ENCODE peak calls at places on chromosomes 2 and 18, in six cellular contexts. O is upper lobe of left lung, B is esophagus muscularis mucosa, W is HCT116, X is stomach, H is uterus. C is an unnamed sample.

GRCh38 chr2:234024304-234024703 is 26.2 kb upstream of the SPP2 start:
- DNase-seq in O (no peak), B (no peak), W (no peak), X (no peak), H (no peak), C (no peak)

GRCh38 chr2:152506843-152507242 is 171.9 kb downstream of the FMNL2 start:
- DNase-seq in O (no peak), B (no peak), W (no peak), X (no peak), H (no peak), C (no peak)

GRCh38 chr2:135043345-135043744 is 3.9 kb downstream of the MAP3K19 start:
- DNase-seq in O (no peak), B (no peak), W (no peak), X (no peak), H (no peak), C (no peak)

GRCh38 chr2:202101049-202101579 is 28.1 kb downstream of the KIAA2012 start:
- DNase-seq in O (no peak), B (no peak), W (no peak), X (no peak), H (no peak), C (no peak)

GRCh38 chr2:148557844-148558436 is 86.6 kb upstream of the EPC2 start:
- DNase-seq in O (no peak), B (no peak), W (no peak), X (no peak), H (no peak), C (no peak)

GRCh38 chr18:3062798-3063563 is 50.0 kb upstream of the LPIN2 start:
- DNase-seq in O (peak), B (peak), W (peak), X (peak), H (peak), C (peak)

GRCh38 chr18:3209859-3210569 is 9.8 kb downstream of the MYOM1 start:
- DNase-seq in O (no peak), B (peak), W (no peak), X (no peak), H (no peak), C (no peak)

GRCh38 chr2:32355976-32356734 is 668 bp upstream of the BIRC6 start:
- DNase-seq in O (no peak), B (no peak), W (no peak), X (no peak), H (no peak), C (no peak)

GRCh38 chr2:159192519-159192918 is 94.0 kb downstream of the WDSUB1 start:
- DNase-seq in O (no peak), B (no peak), W (no peak), X (no peak), H (no peak), C (no peak)

GRCh38 chr18:14026199-14026598 is 106.0 kb downstream of the ZNF519 start:
- DNase-seq in O (no peak), B (no peak), W (no peak), X (no peak), H (no peak), C (no peak)

GRCh38 chr18:37946324-37946723 is 380.7 kb upstream of the CELF4 start:
- DNase-seq in O (no peak), B (no peak), W (no peak), X (no peak), H (no peak), C (no peak)

GRCh38 chr2:213057977-213058376 is 93.4 kb downstream of the IKZF2 start:
- DNase-seq in O (no peak), B (no peak), W (no peak), X (no peak), H (no peak), C (no peak)

GRCh38 chr18:58511306-58511705 is 117.6 kb downstream of the ALPK2 start:
- DNase-seq in O (no peak), B (no peak), W (no peak), X (no peak), H (no peak), C (no peak)

GRCh38 chr18:67525328-67526110 is 9.0 kb upstream of the DSEL start:
- DNase-seq in O (peak), B (no peak), W (no peak), X (peak), H (peak), C (peak)

GRCh38 chr2:102703748-102704147 is 58.1 kb upstream of the TMEM182 start:
- DNase-seq in O (no peak), B (peak), W (peak), X (no peak), H (no peak), C (peak)

GRCh38 chr2:74003494-74004211 is 18.9 kb downstream of the TET3 start:
- DNase-seq in O (no peak), B (no peak), W (no peak), X (no peak), H (peak), C (no peak)

GRCh38 chr18:74546751-74547530 is 12.6 kb downstream of the CNDP1 start:
- DNase-seq in O (no peak), B (no peak), W (no peak), X (peak), H (peak), C (no peak)

DNA sequence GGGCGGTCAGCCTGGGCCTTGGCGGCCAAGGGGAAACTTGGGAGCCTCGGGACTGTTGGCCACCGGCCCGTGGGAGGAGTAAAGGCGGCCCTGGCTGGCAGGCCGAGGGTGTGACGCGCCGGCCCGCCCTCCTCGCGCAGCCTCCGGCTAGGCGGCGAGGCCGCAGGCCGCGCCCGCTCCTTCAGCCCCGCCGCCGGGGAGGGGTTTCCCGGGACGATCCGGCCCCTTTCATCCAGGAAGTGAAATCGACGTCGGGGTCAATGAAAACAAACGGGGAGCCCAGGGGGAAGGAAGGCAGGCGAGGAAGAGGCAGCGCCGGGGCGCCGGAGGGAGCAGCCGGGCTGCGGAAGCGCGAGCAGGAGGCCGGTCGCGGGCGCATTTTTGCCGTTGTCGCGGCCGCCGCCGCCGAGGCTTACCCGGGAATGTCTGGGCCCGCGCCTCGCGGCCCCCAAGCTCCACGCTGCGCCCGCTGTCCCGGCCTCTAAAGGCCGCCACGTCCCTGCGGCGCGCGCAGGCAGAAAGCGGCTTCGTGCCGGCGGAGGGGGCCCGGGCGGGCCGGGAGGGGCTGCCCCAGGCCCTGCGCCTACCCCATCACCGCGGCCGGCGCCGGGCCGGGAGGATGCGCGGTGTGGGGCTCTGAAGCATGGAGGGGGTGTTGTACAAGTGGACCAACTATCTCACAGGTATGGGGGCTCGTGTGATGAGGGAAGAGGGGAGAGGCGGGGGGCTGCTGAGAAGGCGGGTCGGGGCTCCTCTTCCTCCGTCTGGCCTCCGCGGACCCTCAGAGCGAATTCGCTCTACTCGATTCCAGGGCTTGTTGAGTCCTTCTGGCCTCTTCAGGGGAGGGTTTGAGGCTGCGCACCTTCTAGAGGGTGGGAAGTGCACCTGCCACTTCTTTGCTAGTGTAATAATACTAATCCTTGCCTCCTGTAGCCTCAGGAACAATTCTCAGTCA is at the start of gene PLEKHA3:
- DNase-seq in O (peak), B (peak), W (peak), X (peak), H (peak), C (peak)
- TF ChIP-seq POLR2A in O (no peak), B (peak), W (no peak), X (no peak), H (peak), C (peak)

DNA sequence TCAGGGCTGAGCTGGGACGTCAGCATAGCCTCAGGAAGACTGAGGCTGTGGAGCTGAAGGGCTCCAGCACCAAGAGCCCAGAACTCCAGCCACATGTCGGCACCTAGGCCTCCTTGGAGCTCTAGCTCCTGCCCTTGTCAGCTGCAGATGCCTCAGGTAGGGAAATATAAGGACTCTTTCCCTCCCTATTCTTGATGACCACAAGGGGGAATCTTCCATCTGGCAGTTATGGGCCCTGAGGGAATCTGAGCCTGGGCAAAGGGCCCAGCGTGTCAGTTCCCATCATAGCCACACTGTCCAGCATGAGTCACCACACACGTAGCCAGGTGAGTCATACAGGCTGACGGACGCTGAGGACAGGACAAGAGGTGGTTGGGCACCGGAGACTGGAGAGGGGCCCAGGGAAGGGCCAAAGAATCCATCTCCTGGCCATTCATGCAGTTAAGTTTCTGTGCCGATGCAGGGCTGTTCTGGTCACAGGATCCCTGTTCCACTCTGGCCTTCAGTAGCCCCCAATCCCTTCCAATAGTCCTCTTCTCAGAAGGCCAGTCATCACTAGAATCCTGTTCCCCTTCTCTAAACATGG is 1.8 kb downstream of the MPV17 start:
- DNase-seq in O (peak), B (peak), W (peak), X (peak), H (peak), C (peak)
- H3K4me3 ChIP-seq in O (no peak), B (no peak), W (peak), X (no peak), H (no peak), C (no peak)

DNA sequence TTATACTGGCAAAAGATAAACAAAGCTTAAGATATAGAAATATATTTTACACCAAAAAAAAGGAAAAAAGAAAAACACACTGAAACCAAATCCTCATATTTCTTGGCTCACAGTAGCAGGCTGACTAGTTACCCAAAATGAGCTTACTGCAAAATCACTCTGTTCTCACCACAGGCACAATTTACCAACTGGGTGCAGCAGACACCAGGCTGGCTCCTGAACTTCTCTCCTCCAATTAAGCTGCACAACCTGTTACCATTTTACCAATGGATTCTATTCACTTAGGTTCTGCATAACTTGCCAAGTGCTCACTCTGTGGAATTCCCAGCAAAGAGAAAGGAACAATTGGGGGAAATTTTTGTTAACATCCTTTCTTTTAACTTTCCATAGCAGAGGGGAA is 679.3 kb downstream of the ZEB2 start:
- DNase-seq in O (no peak), B (no peak), W (no peak), X (no peak), H (no peak), C (no peak)
- H3K27ac ChIP-seq in O (no peak), B (no peak), W (no peak), X (no peak), H (no peak), C (no peak)

DNA sequence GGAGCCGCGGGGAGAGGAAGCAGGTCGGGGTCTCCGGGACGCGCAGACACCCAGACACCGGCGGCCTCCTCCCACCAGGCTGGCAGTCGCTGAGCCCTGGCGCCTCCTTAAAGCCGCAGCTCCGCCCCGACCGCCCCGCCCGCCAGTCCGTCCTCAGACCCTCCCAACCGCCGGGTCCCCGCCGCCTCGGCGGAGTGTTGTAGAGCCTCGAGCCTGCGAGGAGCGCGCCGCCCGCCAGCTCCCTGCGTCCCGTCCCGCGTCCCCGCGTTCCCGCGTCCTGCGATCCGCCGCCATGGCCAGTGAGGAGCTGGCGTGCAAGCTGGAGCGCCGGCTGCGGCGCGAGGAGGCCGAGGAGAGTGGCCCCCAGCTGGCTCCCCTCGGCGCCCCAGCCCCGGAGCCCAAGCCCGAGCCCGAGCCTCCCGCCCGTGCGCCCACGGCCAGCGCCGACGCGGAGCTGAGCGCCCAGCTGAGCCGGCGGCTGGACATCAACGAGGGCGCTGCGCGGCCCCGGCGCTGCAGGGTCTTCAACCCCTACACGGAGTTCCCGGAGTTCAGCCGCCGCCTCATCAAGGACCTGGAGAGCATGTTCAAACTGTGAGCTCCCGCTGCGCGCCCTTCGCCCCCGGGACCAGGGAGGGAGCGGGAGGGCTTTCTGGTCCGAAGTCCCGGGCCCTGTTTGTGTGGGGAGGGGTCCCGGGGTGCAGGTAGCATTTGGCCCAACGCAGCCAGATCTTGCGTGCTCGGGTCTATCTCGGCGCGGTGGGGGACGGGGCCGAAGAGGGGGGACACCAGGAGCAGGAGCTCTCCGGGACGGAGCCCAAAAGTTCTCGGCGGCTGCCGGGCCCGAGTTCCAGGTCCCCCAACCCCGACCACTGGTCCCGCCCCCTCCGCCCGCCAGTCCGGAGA is at the start of gene EFHD1:
- DNase-seq in O (peak), B (no peak), W (no peak), X (peak), H (peak), C (peak)
- TF ChIP-seq POLR2A in O (no peak), B (no peak), W (no peak), X (no peak), H (peak), C (peak)

GRCh38 chr2:7037340-7038333 is 120.4 kb downstream of the RNF144A start:
- DNase-seq in O (peak), B (no peak), W (peak), X (peak), H (peak), C (peak)

GRCh38 chr2:7043689-7044088 is 126.5 kb downstream of the RNF144A start:
- DNase-seq in O (no peak), B (no peak), W (no peak), X (no peak), H (no peak), C (no peak)

GRCh38 chr2:7044253-7045250 is 127.3 kb downstream of the RNF144A start:
- DNase-seq in O (peak), B (no peak), W (peak), X (peak), H (peak), C (peak)

GRCh38 chr2:7045601-7046590 is 128.7 kb downstream of the RNF144A start:
- DNase-seq in O (no peak), B (no peak), W (no peak), X (no peak), H (no peak), C (no peak)

DNA sequence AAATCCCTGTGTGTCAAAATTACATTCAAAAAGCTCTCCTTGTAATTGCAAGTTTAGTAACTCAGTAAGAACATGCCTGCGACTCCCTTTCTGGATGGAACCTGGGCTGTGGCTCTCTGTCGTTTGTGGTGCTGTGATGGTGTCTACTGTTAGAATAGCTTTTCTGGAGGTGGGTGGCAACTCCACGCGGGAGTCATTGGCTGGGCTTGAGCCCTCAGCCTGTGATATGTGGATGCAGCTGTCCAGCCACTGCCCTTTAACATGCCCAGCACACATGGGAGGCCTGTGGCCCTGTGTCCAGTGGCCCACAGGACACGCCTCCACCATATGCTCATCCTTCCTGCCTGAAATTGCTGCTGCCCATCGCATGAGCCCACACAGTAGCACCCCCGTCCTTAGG is 124.2 kb downstream of the RNF144A start:
- DNase-seq in O (no peak), B (no peak), W (no peak), X (no peak), H (no peak), C (no peak)
- H3K4me3 ChIP-seq in O (no peak), B (no peak), W (no peak), X (no peak), H (no peak), C (no peak)

GRCh38 chr2:10447300-10448207 is 573 bp downstream of the ODC1 start:
- DNase-seq in O (peak), B (no peak), W (no peak), X (peak), H (no peak), C (no peak)
- H3K27ac ChIP-seq in O (peak), B (peak), W (peak), X (peak), H (peak), C (peak)

DNA sequence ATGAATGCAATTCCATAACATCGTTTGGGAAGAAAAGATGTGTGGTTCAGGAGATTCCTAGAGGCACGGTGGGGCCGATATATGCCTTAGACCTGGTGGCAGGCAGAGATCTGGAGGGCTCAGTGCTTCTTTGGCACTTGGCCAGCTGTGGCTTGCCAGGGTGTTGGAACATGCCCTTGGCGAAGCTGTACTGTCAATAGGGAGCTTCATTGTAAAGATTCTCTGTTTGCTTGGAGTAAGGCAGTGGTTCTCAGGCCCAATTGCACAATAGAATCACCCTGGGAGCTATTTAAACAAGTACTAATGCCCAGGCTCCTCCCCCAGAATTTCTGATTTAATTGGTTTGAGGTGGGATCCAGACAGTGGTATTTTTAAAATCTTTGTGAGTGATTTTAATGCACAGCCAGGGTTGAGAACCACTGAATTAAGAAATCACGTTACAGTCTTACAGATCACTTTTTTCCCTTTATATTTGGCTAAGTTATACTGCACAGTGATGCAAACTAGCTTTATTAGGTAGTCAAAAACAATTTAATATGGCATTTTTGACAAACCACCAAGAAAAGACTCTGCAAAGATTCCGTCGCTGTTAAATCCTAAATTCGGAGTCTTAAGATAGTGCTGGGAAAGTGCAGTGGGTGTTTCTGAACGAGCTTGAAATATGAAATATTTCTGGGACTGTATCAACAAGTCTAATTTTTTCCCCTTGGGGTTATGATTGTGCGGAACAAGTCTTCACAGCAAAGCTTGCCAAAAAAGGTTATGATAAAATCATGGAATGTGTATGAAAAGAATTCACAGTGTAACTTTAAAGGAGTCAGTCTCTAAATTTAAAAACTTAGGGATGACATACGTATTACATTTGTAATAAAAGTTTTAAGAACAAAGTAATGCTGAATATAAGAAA is 78.0 kb downstream of the CRIM1 start:
- DNase-seq in O (no peak), B (no peak), W (no peak), X (no peak), H (peak), C (no peak)
- TF ChIP-seq POLR2A in O (no peak), B (no peak), W (no peak), X (no peak), H (no peak), C (no peak)

DNA sequence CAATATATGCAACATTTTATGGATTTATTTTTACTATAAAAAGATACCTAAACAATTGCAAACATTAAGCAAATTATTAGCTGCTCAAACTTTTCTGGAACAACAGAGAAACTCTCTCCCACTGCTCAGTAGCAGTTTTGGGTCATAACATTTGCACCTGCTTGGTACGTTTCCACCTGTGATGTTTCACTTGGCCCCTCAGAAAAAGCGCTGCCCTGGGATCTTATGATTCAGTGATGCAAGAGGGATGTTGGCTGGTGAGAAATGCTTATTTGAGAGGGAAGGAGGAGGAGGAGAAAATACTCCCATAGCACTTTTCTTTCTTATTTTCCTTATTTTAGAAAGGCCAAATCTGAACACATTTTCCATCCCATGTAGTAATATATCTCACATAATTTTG is 9.2 kb downstream of the IRS1 start:
- DNase-seq in O (no peak), B (no peak), W (no peak), X (no peak), H (peak), C (no peak)
- H3K4me3 ChIP-seq in O (peak), B (peak), W (no peak), X (peak), H (peak), C (no peak)

C was measured in thyroid gland.